ENCODE peak calls at places on chromosomes 12 and 14, in eight cellular contexts. One of them, this sample, is unnamed.

GRCh38 chr14:100826371-100827139 is 637 bp downstream of the MEG3 start:
- DNase-seq in cardiac fibroblast: no peak
- DNase-seq in epithelial cell of proximal tubule: no peak
- DNase-seq in AG04449: no peak
- DNase-seq in suprapubic skin: no peak
- DNase-seq in pancreas: no peak
- DNase-seq in uterus: no peak
- DNase-seq in lower leg skin: no peak
- DNase-seq in this sample: no peak

GRCh38 chr12:95898081-95898480 is 39.3 kb downstream of the SNRPF start:
- DNase-seq in cardiac fibroblast: no peak
- DNase-seq in uterus: no peak
- DNase-seq in suprapubic skin: no peak
- DNase-seq in AG04449: no peak
- DNase-seq in epithelial cell of proximal tubule: no peak
- DNase-seq in lower leg skin: no peak
- DNase-seq in pancreas: no peak
- DNase-seq in this sample: no peak

GRCh38 chr12:28010036-28010435 is 37.5 kb upstream of the PTHLH start:
- DNase-seq in uterus: no peak
- DNase-seq in suprapubic skin: no peak
- DNase-seq in epithelial cell of proximal tubule: no peak
- DNase-seq in pancreas: no peak
- DNase-seq in lower leg skin: no peak
- DNase-seq in cardiac fibroblast: no peak
- DNase-seq in AG04449: no peak
- DNase-seq in this sample: no peak

GRCh38 chr14:54606631-54607133 is 39.8 kb downstream of the SAMD4A start:
- DNase-seq in suprapubic skin: no peak
- DNase-seq in cardiac fibroblast: peak
- DNase-seq in pancreas: no peak
- DNase-seq in lower leg skin: no peak
- DNase-seq in AG04449: peak
- DNase-seq in uterus: no peak
- DNase-seq in epithelial cell of proximal tubule: no peak
- DNase-seq in this sample: no peak

GRCh38 chr12:113071427-113072112 is 15.0 kb downstream of the DTX1 start:
- DNase-seq in lower leg skin: no peak
- DNase-seq in epithelial cell of proximal tubule: no peak
- DNase-seq in cardiac fibroblast: no peak
- DNase-seq in AG04449: no peak
- DNase-seq in suprapubic skin: no peak
- DNase-seq in uterus: no peak
- DNase-seq in pancreas: peak
- DNase-seq in this sample: no peak

GRCh38 chr12:47277972-47278448 is 198.3 kb upstream of the AMIGO2 start:
- DNase-seq in epithelial cell of proximal tubule: peak
- DNase-seq in suprapubic skin: no peak
- DNase-seq in AG04449: peak
- DNase-seq in pancreas: no peak
- DNase-seq in lower leg skin: no peak
- DNase-seq in uterus: no peak
- DNase-seq in cardiac fibroblast: peak
- DNase-seq in this sample: no peak

GRCh38 chr14:20093442-20093841 is 17.1 kb upstream of the OR4K17 start:
- DNase-seq in epithelial cell of proximal tubule: no peak
- DNase-seq in pancreas: no peak
- DNase-seq in cardiac fibroblast: no peak
- DNase-seq in lower leg skin: no peak
- DNase-seq in suprapubic skin: no peak
- DNase-seq in uterus: no peak
- DNase-seq in AG04449: no peak
- DNase-seq in this sample: no peak

GRCh38 chr12:127750076-127750840 is 516.7 kb upstream of the TMEM132C start:
- DNase-seq in cardiac fibroblast: no peak
- DNase-seq in pancreas: no peak
- DNase-seq in epithelial cell of proximal tubule: no peak
- DNase-seq in AG04449: peak
- DNase-seq in lower leg skin: no peak
- DNase-seq in uterus: no peak
- DNase-seq in suprapubic skin: no peak
- DNase-seq in this sample: no peak

GRCh38 chr12:42129595-42130204 is 15.0 kb downstream of the GXYLT1 start:
- DNase-seq in epithelial cell of proximal tubule: no peak
- DNase-seq in cardiac fibroblast: peak
- DNase-seq in lower leg skin: peak
- DNase-seq in suprapubic skin: no peak
- DNase-seq in AG04449: no peak
- DNase-seq in uterus: peak
- DNase-seq in pancreas: no peak
- DNase-seq in this sample: no peak

GRCh38 chr14:68877993-68878575 is 85.2 kb upstream of the ZFP36L1 start:
- DNase-seq in pancreas: no peak
- DNase-seq in lower leg skin: no peak
- DNase-seq in epithelial cell of proximal tubule: no peak
- DNase-seq in suprapubic skin: peak
- DNase-seq in AG04449: no peak
- DNase-seq in uterus: no peak
- DNase-seq in cardiac fibroblast: no peak
- DNase-seq in this sample: no peak

DNA sequence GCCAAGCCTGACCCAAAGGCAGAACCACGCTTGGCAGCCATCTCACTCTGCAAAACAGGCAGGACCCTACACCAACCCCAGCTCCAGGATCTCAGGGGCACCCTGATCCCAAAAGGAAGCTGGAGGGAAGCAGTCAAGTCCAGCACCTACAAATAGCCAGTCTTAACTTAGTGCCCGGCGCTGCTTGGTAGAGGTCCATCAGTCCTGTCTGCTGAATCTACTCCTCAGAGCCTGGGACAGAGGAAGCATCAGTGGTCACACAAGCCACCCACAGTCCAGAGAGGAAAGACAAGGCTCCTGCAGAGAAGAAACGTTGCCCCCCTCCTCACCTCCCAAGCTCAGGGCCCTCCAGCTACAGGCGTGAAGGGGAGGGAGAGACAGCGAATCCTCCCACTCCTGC is 1.4 kb downstream of the PXN start:
- DNase-seq in epithelial cell of proximal tubule: no peak
- DNase-seq in suprapubic skin: no peak
- DNase-seq in lower leg skin: no peak
- DNase-seq in AG04449: no peak
- DNase-seq in pancreas: no peak
- DNase-seq in uterus: no peak
- DNase-seq in cardiac fibroblast: no peak
- DNase-seq in this sample: no peak
- H3K4me3 ChIP-seq in epithelial cell of proximal tubule: peak
- H3K4me3 ChIP-seq in suprapubic skin: peak
- H3K4me3 ChIP-seq in lower leg skin: peak
- H3K4me3 ChIP-seq in AG04449: peak
- H3K4me3 ChIP-seq in pancreas: no peak
- H3K4me3 ChIP-seq in uterus: peak
- H3K4me3 ChIP-seq in cardiac fibroblast: peak
- H3K4me3 ChIP-seq in this sample: peak

GRCh38 chr14:88535149-88535548 is 19.7 kb downstream of the PTPN21 start:
- DNase-seq in uterus: no peak
- DNase-seq in suprapubic skin: no peak
- DNase-seq in AG04449: no peak
- DNase-seq in lower leg skin: no peak
- DNase-seq in cardiac fibroblast: no peak
- DNase-seq in pancreas: peak
- DNase-seq in epithelial cell of proximal tubule: no peak
- DNase-seq in this sample: no peak
- TF ChIP-seq CTCF in uterus: no peak
- TF ChIP-seq CTCF in suprapubic skin: no peak
- TF ChIP-seq CTCF in AG04449: no peak
- TF ChIP-seq CTCF in lower leg skin: no peak
- TF ChIP-seq CTCF in cardiac fibroblast: no peak
- TF ChIP-seq CTCF in pancreas: no peak
- TF ChIP-seq CTCF in epithelial cell of proximal tubule: no peak
- TF ChIP-seq CTCF in this sample: no peak

GRCh38 chr12:6850796-6851152 is 312 bp downstream of the CDCA3 start:
- DNase-seq in lower leg skin: peak
- DNase-seq in suprapubic skin: no peak
- DNase-seq in epithelial cell of proximal tubule: no peak
- DNase-seq in AG04449: no peak
- DNase-seq in uterus: no peak
- DNase-seq in pancreas: peak
- DNase-seq in cardiac fibroblast: no peak
- DNase-seq in this sample: no peak
- H3K4me3 ChIP-seq in lower leg skin: no peak
- H3K4me3 ChIP-seq in suprapubic skin: peak
- H3K4me3 ChIP-seq in epithelial cell of proximal tubule: peak
- H3K4me3 ChIP-seq in AG04449: peak
- H3K4me3 ChIP-seq in uterus: peak
- H3K4me3 ChIP-seq in pancreas: no peak
- H3K4me3 ChIP-seq in cardiac fibroblast: peak
- H3K4me3 ChIP-seq in this sample: peak

GRCh38 chr12:48961801-48962200 is 4.5 kb upstream of the ARF3 start:
- DNase-seq in uterus: no peak
- DNase-seq in suprapubic skin: no peak
- DNase-seq in epithelial cell of proximal tubule: no peak
- DNase-seq in AG04449: no peak
- DNase-seq in pancreas: no peak
- DNase-seq in lower leg skin: no peak
- DNase-seq in cardiac fibroblast: no peak
- DNase-seq in this sample: no peak

GRCh38 chr12:48968004-48968403 is 3.5 kb downstream of the WNT10B start:
- DNase-seq in AG04449: no peak
- DNase-seq in cardiac fibroblast: no peak
- DNase-seq in epithelial cell of proximal tubule: no peak
- DNase-seq in uterus: no peak
- DNase-seq in lower leg skin: no peak
- DNase-seq in pancreas: no peak
- DNase-seq in suprapubic skin: no peak
- DNase-seq in this sample: no peak

GRCh38 chr12:48968467-48968866 is 3.1 kb downstream of the WNT10B start:
- DNase-seq in pancreas: no peak
- DNase-seq in AG04449: no peak
- DNase-seq in uterus: no peak
- DNase-seq in lower leg skin: no peak
- DNase-seq in cardiac fibroblast: no peak
- DNase-seq in suprapubic skin: no peak
- DNase-seq in epithelial cell of proximal tubule: no peak
- DNase-seq in this sample: no peak

GRCh38 chr12:48966177-48966890 is 5.2 kb downstream of the WNT10B start:
- DNase-seq in pancreas: no peak
- DNase-seq in epithelial cell of proximal tubule: no peak
- DNase-seq in lower leg skin: no peak
- DNase-seq in uterus: no peak
- DNase-seq in suprapubic skin: no peak
- DNase-seq in cardiac fibroblast: no peak
- DNase-seq in AG04449: no peak
- DNase-seq in this sample: no peak

GRCh38 chr12:48965447-48965846 is 6.1 kb downstream of the WNT10B start:
- DNase-seq in suprapubic skin: no peak
- DNase-seq in AG04449: no peak
- DNase-seq in cardiac fibroblast: no peak
- DNase-seq in epithelial cell of proximal tubule: no peak
- DNase-seq in lower leg skin: no peak
- DNase-seq in uterus: no peak
- DNase-seq in pancreas: no peak
- DNase-seq in this sample: no peak
- TF ChIP-seq CTCF in suprapubic skin: no peak
- TF ChIP-seq CTCF in AG04449: peak
- TF ChIP-seq CTCF in cardiac fibroblast: peak
- TF ChIP-seq CTCF in epithelial cell of proximal tubule: peak
- TF ChIP-seq CTCF in lower leg skin: no peak
- TF ChIP-seq CTCF in uterus: no peak
- TF ChIP-seq CTCF in pancreas: no peak
- TF ChIP-seq CTCF in this sample: no peak

This sample was measured in upper lobe of right lung.